ENCODE peak calls at places on chromosomes 6 and 20, in six cellular contexts. G is GM23338, I is PC-9, D is body of pancreas, K is mammary epithelial cell, B is stomach. A is an unnamed sample.

GRCh38 chr20:43189614-43190331 is at the start of gene PTPRT:
- DNase-seq in K (no peak), B (no peak), D (no peak), G (peak; percentile 24), I (no peak), A (no peak)

GRCh38 chr20:54433653-54434052 is 41.7 kb upstream of the DOK5 start:
- DNase-seq in B (peak; percentile 57), G (no peak), I (no peak), D (peak; percentile 68), K (no peak), A (no peak)

GRCh38 chr20:49545572-49545971 is 22.4 kb downstream of the PTGIS start:
- DNase-seq in B (no peak), D (no peak), G (peak; percentile 27), I (no peak), K (no peak), A (no peak)

GRCh38 chr6:7255918-7256317 is 57.1 kb downstream of the SSR1 start:
- DNase-seq in K (no peak), D (no peak), B (no peak), G (no peak), I (no peak), A (no peak)

GRCh38 chr6:74976026-74976425 is 229.8 kb downstream of the COL12A1 start:
- DNase-seq in G (no peak), D (no peak), B (no peak), I (no peak), K (peak; percentile 81), A (no peak)

GRCh38 chr20:50874111-50874757 is 57.0 kb downstream of the ADNP start:
- DNase-seq in D (no peak), I (no peak), B (no peak), K (no peak), G (no peak), A (no peak)

GRCh38 chr6:31834367-31834703 is 6.8 kb downstream of the HSPA1B start:
- DNase-seq in K (peak; percentile 86), I (peak; percentile 71), B (peak; percentile 87), D (peak; percentile 86), G (peak; percentile 94), A (no peak)

GRCh38 chr6:144266091-144266649 is 19.0 kb upstream of the UTRN start:
- DNase-seq in I (peak; percentile 93), D (peak; percentile 76), K (no peak), B (peak; percentile 29), G (peak; percentile 92), A (no peak)

GRCh38 chr6:13924949-13925881 is at the start of gene RNF182:
- DNase-seq in D (no peak), K (no peak), I (no peak), G (peak; percentile 49), B (no peak), A (no peak)

GRCh38 chr20:21395666-21396044 is 1.7 kb downstream of the NKX2-4 start:
- DNase-seq in B (no peak), K (no peak), G (peak; percentile 71), D (no peak), I (no peak), A (no peak)

GRCh38 chr20:60420676-60421229 is 462.5 kb downstream of the CDH26 start:
- DNase-seq in B (no peak), K (no peak), I (no peak), G (no peak), D (no peak), A (no peak)

GRCh38 chr6:44497807-44498206 is 110.3 kb downstream of the CDC5L start:
- DNase-seq in D (no peak), I (no peak), G (no peak), K (no peak), B (no peak), A (no peak)

GRCh38 chr20:17024513-17025105 is 202.2 kb upstream of the PCSK2 start:
- DNase-seq in G (peak; percentile 64), K (no peak), D (no peak), I (no peak), B (no peak), A (peak; percentile 50)

GRCh38 chr6:152529364-152529763 is 107.8 kb downstream of the SYNE1 start:
- DNase-seq in B (no peak), G (no peak), D (no peak), I (no peak), K (no peak), A (no peak)

GRCh38 chr20:8853805-8854338 is 215.0 kb upstream of the PLCB4 start:
- DNase-seq in K (peak; percentile 60), I (peak; percentile 39), D (no peak), B (no peak), G (peak; percentile 87), A (no peak)

GRCh38 chr20:17933711-17934110 is 34.9 kb downstream of the SNX5 start:
- DNase-seq in I (no peak), G (no peak), B (no peak), K (no peak), D (no peak), A (no peak)

GRCh38 chr6:27145731-27146455 is 101.6 kb upstream of the PRSS16 start:
- DNase-seq in D (peak; percentile 77), G (peak; percentile 85), K (peak; percentile 83), B (peak; percentile 73), I (peak; percentile 85), A (no peak)

GRCh38 chr6:79384845-79385244 is 150.4 kb upstream of the HMGN3 start:
- DNase-seq in I (no peak), K (no peak), G (no peak), B (peak; percentile 37), D (no peak), A (no peak)

GRCh38 chr6:1890071-1890470 is 280.4 kb downstream of the FOXC1 start:
- DNase-seq in D (no peak), G (no peak), B (no peak), I (no peak), K (peak; percentile 94), A (no peak)

GRCh38 chr20:35602851-35603495 is 12.7 kb upstream of the SPAG4 start:
- DNase-seq in D (no peak), K (no peak), I (no peak), G (no peak), B (no peak), A (no peak)

GRCh38 chr20:35603695-35604443 is 11.8 kb upstream of the SPAG4 start:
- DNase-seq in D (no peak), K (no peak), G (no peak), I (no peak), B (no peak), A (no peak)

GRCh38 chr20:35601990-35602389 is 13.6 kb upstream of the SPAG4 start:
- DNase-seq in D (no peak), B (no peak), I (no peak), G (no peak), K (no peak), A (no peak)

GRCh38 chr20:35606127-35606526 is 9.5 kb upstream of the SPAG4 start:
- DNase-seq in I (no peak), G (no peak), B (no peak), K (no peak), D (no peak), A (no peak)

DNA sequence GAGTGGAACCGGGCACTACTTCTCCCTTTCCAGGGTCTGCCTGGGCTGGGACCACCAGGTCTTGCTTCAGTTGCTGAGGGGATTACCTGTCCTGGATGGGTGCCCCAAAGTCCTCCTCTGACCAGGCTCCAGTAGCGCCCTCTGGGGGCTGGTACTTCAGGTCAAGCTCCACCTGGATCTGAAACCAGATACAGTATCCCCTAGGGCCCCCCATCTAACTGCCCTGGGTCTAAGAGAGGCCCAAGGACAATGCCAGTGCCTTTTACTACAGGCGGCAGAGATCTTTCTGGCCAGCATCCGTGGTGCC is 11.2 kb upstream of the SPAG4 start:
- DNase-seq in D (no peak), I (no peak), K (no peak), B (peak; percentile 51), G (peak; percentile 92), A (no peak)
- TF ChIP-seq CTCF in D (no peak), I (no peak), K (peak; percentile 45), B (no peak), G (peak; percentile 72), A (peak; percentile 39)

DNA sequence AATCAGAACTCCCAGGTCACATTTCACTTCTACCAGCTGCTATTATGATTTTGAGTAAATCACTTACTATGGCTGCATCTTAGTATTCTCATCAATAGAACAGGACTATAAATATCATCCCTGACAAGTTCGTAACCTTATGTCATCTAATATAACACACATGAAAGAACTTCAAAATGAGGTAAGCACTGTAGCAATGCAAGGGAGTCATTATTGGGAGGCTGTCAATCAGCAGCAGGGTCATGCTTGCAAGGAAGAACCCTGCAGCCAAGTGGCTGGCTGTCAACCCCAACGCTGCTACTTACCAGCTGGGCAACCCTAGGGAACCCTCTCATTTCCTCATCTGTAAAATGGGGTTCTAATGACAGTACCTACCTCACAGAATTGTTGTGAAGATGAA is 123.3 kb upstream of the B3GAT2 start:
- DNase-seq in D (no peak), K (no peak), G (no peak), I (no peak), B (no peak), A (no peak)
- H3K36me3 ChIP-seq in D (no peaks in the 10 kb centered on the region), K (no peaks in the 10 kb centered on the region), G (no peaks in the 10 kb centered on the region), I (no peaks in the 10 kb centered on the region), B (no peaks in the 10 kb centered on the region), A (no peaks in the 10 kb centered on the region)

GRCh38 chr20:3408251-3408637 is 775 bp upstream of the DNAAF9 start:
- DNase-seq in K (no peak), D (no peak), B (no peak), G (no peak), I (no peak), A (no peak)

GRCh38 chr20:3405696-3406358 is 1.6 kb downstream of the DNAAF9 start:
- DNase-seq in K (peak; percentile 1), G (no peak), D (no peak), B (no peak), I (no peak), A (no peak)

GRCh38 chr20:3406481-3407425 is 716 bp downstream of the DNAAF9 start:
- DNase-seq in B (peak; percentile 34), G (peak; percentile 67), D (peak; percentile 22), I (no peak), K (peak; percentile 40), A (no peak)

GRCh38 chr20:3409417-3409816 is 1.9 kb upstream of the DNAAF9 start:
- DNase-seq in G (no peak), B (no peak), K (no peak), D (no peak), I (no peak), A (no peak)

DNA sequence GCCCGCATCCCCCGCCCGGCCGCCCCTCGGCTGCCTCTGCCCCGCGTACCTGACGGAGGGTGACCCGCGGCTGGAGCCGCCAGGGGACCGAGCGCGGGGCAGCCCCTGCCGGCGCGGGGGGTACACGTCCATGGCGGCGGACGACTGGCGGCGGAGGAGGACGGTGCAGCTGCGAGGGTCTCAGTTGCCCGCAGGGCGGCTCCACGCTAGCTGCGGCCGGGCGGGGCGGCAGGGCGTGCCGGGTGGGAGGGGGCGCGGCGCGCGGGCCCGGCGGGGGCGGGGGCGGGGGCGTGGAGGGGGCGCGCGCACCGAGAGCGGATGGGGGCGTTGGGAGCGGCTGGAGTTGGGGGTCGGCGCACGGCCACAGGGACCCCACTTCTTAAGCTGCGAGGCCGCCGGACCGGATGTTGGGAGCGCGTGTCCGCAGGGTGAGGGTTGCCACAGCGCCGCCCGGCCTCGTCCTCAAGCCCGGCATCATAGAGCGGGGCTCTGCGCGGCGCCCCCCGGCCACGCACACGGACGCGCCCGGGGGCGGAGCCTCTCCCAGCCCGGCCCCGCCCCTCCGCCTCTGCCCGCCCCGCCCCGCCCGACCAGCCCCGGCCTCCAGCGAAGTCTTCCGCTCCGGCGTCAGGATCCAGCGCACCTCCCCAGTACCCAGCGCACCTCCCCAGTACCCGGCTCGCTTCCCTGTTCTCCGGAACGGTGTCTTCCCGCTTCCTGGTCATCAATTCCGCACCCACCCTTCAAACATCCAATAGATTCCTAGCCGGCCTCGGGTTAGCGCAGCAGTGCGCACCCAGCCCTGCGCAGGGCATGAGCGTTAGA is at the start of gene DNAAF9:
- DNase-seq in K (peak; percentile 90), B (peak; percentile 81), D (peak; percentile 73), I (peak; percentile 41), G (peak; percentile 80), A (no peak)
- TF ChIP-seq CTCF in K (peak; percentile 40), B (no peak), D (peak; percentile 32), I (no peak), G (peak; percentile 26), A (peak; percentile 15)

GRCh38 chr6:53095716-53096115 is 30.5 kb downstream of the FBXO9 start:
- DNase-seq in K (no peak), B (no peak), D (no peak), I (no peak), G (no peak), A (no peak)
- H3K36me3 ChIP-seq in K (peaks cover 46% of the 10 kb centered on the region), B (peaks cover 97% of the 10 kb centered on the region), D (peaks cover 45% of the 10 kb centered on the region), I (peaks cover 40% of the 10 kb centered on the region), G (peaks cover 47% of the 10 kb centered on the region), A (peaks cover 10% of the 10 kb centered on the region)